ENCODE peak calls at places on chromosomes 11 and 22, in seven cellular contexts. A, L, R, O, W, N and T are unnamed samples.
A peak's percentile ranks its signal among the peaks of the same experiment; 100 is the strongest.

GRCh38 chr11:121441533-121441932 is 10.6 kb upstream of the SORL1 start:
- DNase-seq in A (no peak), L (no peak), R (no peak), O (no peak), W (no peak), N (no peak), T (no peak)

GRCh38 chr22:43256569-43257360 is 69.8 kb upstream of the TTLL12 start:
- DNase-seq in A (no peak), L (no peak), R (no peak), O (no peak), W (no peak), N (no peak), T (no peak)

GRCh38 chr11:73389134-73389525 is 12.9 kb downstream of the RELT start:
- DNase-seq in A (no peak), L (no peak), R (no peak), O (no peak), W (no peak), N (no peak), T (no peak)

GRCh38 chr11:7555067-7555699 is 41.4 kb downstream of the PPFIBP2 start:
- DNase-seq in A (no peak), L (no peak), R (peak; percentile 64), O (no peak), W (no peak), N (no peak), T (no peak)

GRCh38 chr11:3219281-3219892 is 774 bp upstream of the MRGPRG start:
- DNase-seq in A (no peak), L (no peak), R (no peak), O (no peak), W (peak; percentile 7), N (no peak), T (peak; percentile 58)

GRCh38 chr11:65884716-65885092 is 3.6 kb downstream of the FIBP start:
- DNase-seq in A (peak; percentile 82), L (peak; percentile 78), R (peak; percentile 81), O (peak; percentile 45), W (peak; percentile 76), N (peak; percentile 80), T (peak; percentile 64)

GRCh38 chr11:85021066-85021465 is 606.1 kb downstream of the DLG2 start:
- DNase-seq in A (no peak), L (no peak), R (no peak), O (no peak), W (no peak), N (no peak), T (no peak)

GRCh38 chr11:62148271-62148980 is 24.6 kb downstream of the INCENP start:
- DNase-seq in A (no peak), L (no peak), R (no peak), O (no peak), W (no peak), N (no peak), T (peak; percentile 48)

GRCh38 chr11:75733346-75734107 is 15.9 kb downstream of the MOGAT2 start:
- DNase-seq in A (no peak), L (no peak), R (peak; percentile 72), O (no peak), W (no peak), N (no peak), T (no peak)

GRCh38 chr22:32053165-32053755 is 10.2 kb downstream of the SLC5A1 start:
- DNase-seq in A (no peak), L (no peak), R (no peak), O (no peak), W (no peak), N (no peak), T (no peak)

GRCh38 chr11:110988731-110989130 is 256.8 kb upstream of the POU2AF2 start:
- DNase-seq in A (no peak), L (no peak), R (no peak), O (no peak), W (no peak), N (no peak), T (no peak)

GRCh38 chr11:46342237-46342636 is 5.0 kb upstream of the DGKZ start:
- DNase-seq in A (no peak), L (no peak), R (peak; percentile 49), O (no peak), W (no peak), N (peak; percentile 45), T (no peak)

GRCh38 chr22:17121235-17122195 is at the start of gene TMEM121B:
- DNase-seq in A (no peak), L (peak; percentile 94), R (peak; percentile 68), O (no peak), W (peak; percentile 31), N (no peak), T (peak; percentile 49)

GRCh38 chr11:128903248-128904041 is 12.3 kb downstream of the KCNJ5 start:
- DNase-seq in A (no peak), L (no peak), R (peak; percentile 66), O (no peak), W (no peak), N (no peak), T (peak; percentile 70)

GRCh38 chr11:11836676-11837231 is 5.0 kb upstream of the USP47 start:
- DNase-seq in A (no peak), L (no peak), R (no peak), O (no peak), W (no peak), N (no peak), T (no peak)

GRCh38 chr11:43130616-43131015 is 181.2 kb upstream of the API5 start:
- DNase-seq in A (no peak), L (peak; percentile 19), R (no peak), O (no peak), W (no peak), N (no peak), T (no peak)

GRCh38 chr11:66904981-66905521 is 48.2 kb downstream of the LRFN4 start:
- DNase-seq in A (no peak), L (no peak), R (no peak), O (no peak), W (no peak), N (no peak), T (no peak)